ENCODE peak calls at places on chromosomes 5 and 9, in four cellular contexts. R is HCEC 1CT, F is caudate nucleus, T is amniotic stem cell. E is an unnamed sample.
A peak's percentile ranks its signal among the peaks of the same experiment; 100 is the strongest.

GRCh38 chr9:3825724-3826123 is 299.9 kb upstream of the RFX3 start:
- DNase-seq in R (no peak), F (no peak), T (no peak), E (no peak)

GRCh38 chr9:14030350-14030823 is 283.6 kb downstream of the NFIB start:
- DNase-seq in R (peak; percentile 55), F (no peak), T (no peak), E (no peak)

GRCh38 chr5:119312403-119312802 is 43.4 kb upstream of the TNFAIP8 start:
- DNase-seq in R (no peak), F (no peak), T (no peak), E (no peak)

GRCh38 chr9:129401623-129402340 is 219.1 kb downstream of the C9orf50 start:
- DNase-seq in R (no peak), F (no peak), T (no peak), E (no peak)

GRCh38 chr5:115813719-115814118 is 2.7 kb downstream of the CDO1 start:
- DNase-seq in R (no peak), F (no peak), T (no peak), E (no peak)

GRCh38 chr5:160649304-160649703 is 202.7 kb downstream of the ATP10B start:
- DNase-seq in R (no peak), F (no peak), T (no peak), E (no peak)

GRCh38 chr9:5817776-5818336 is 15.1 kb downstream of the ERMP1 start:
- DNase-seq in R (peak; percentile 69), F (no peak), T (no peak), E (no peak)

GRCh38 chr9:135888766-135889394 is 18.5 kb downstream of the CAMSAP1 start:
- DNase-seq in R (no peak), F (no peak), T (no peak), E (no peak)

GRCh38 chr9:29214702-29215248 is 1641.5 kb upstream of the C9orf72 start:
- DNase-seq in R (no peak), F (no peak), T (no peak), E (peak; percentile 59)

GRCh38 chr9:20504930-20505329 is 117.4 kb downstream of the MLLT3 start:
- DNase-seq in R (no peak), F (no peak), T (no peak), E (no peak)

GRCh38 chr5:169856571-169856970 is 123.7 kb downstream of the INSYN2B start:
- DNase-seq in R (peak; percentile 80), F (peak; percentile 6), T (peak; percentile 72), E (no peak)

E was measured in cardiac septum.